ENCODE peak calls at places on chromosomes 4 and X, in four cellular contexts. X is tibial nerve, F is A549, I is suprapubic skin. K is an unnamed sample.

GRCh38 chr4:38281416-38282071 is 321.3 kb downstream of the PTTG2 start:
- DNase-seq in F (no peak), X (no peak), I (no peak), K (no peak)

GRCh38 chrX:8190341-8190830 is 19.3 kb upstream of the VCX2 start:
- DNase-seq in X (no peak), F (no peak), I (no peak), K (no peak)

GRCh38 chr4:140151700-140152014 is 2.3 kb downstream of the MAML3 start:
- DNase-seq in I (peak; percentile 89), X (peak; percentile 76), F (peak; percentile 94), K (no peak)

GRCh38 chr4:23999714-24000113 is 109.9 kb upstream of the PPARGC1A start:
- DNase-seq in F (no peak), I (no peak), X (no peak), K (no peak)

GRCh38 chr4:98601719-98602118 is 56.7 kb downstream of the TSPAN5 start:
- DNase-seq in I (no peak), X (no peak), F (no peak), K (no peak)

GRCh38 chr4:56686537-56687231 is 5.6 kb upstream of the HOPX start:
- DNase-seq in F (no peak), X (no peak), I (no peak), K (no peak)

GRCh38 chrX:30889147-30890125 is at the start of gene TAB3:
- DNase-seq in I (peak; percentile 96), F (peak; percentile 97), X (peak; percentile 90), K (peak; percentile 27)

GRCh38 chr4:69858683-69859082 is 1.3 kb downstream of the SULT1E1 start:
- DNase-seq in X (no peak), I (no peak), F (no peak), K (no peak)

GRCh38 chrX:9992061-9992460 is 24.9 kb downstream of the CLDN34 start:
- DNase-seq in X (no peak), I (no peak), F (no peak), K (no peak)

GRCh38 chr4:75714681-75715080 is 9.7 kb upstream of the USO1 start:
- DNase-seq in I (no peak), X (no peak), F (no peak), K (no peak)

GRCh38 chr4:48804584-48805301 is 24.7 kb upstream of the FRYL start:
- DNase-seq in I (no peak), F (no peak), X (no peak), K (no peak)
- TF ChIP-seq POLR2A in I (no peak), F (no peak), X (no peak), K (no peak)

DNA sequence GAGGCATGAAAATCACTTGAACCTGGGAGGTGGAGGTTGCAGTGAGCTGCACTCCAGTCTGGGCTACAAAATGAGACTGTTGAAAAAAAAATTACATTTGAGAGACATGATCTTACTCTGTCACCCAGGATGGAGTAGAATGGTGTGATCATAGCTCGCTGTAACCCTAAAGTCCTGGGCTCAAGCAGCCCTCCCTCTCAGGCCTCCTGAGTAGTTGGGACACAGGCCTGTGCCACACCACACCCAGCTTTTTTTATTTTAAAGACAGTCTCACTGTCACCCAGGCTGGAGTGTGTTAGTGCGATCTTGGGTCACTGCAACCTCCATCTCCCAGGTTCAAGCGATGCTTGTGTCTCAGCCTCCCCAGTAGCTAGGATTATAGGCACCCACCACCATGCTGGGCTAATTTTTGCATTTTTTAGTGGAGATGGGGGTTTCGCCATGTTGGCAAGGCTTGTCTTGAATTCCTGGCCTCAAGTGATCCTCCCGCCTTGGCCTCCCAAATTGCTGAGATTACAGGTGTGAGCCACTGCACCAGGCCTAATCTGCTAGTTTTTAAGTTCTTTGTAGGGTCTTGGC is 6.1 kb downstream of the RPS3A start:
- DNase-seq in I (no peak), X (no peak), F (no peak), K (no peak)
- TF ChIP-seq POLR2A in I (no peak), X (no peak), F (no peak), K (peak; percentile 47)

GRCh38 chr4:6180841-6181631 is 19.3 kb downstream of the JAKMIP1 start:
- DNase-seq in X (no peak), F (no peak), I (no peak), K (no peak)
- TF ChIP-seq POLR2A in X (no peak), F (no peak), I (no peak), K (peak; percentile 72)

GRCh38 chrX:74293343-74293946 is 10.5 kb upstream of the ZCCHC13 start:
- DNase-seq in F (peak; percentile 84), X (peak; percentile 55), I (peak; percentile 85), K (peak; percentile 27)
- TF ChIP-seq POLR2A in F (peak; percentile 83), X (no peak), I (no peak), K (no peak)

DNA sequence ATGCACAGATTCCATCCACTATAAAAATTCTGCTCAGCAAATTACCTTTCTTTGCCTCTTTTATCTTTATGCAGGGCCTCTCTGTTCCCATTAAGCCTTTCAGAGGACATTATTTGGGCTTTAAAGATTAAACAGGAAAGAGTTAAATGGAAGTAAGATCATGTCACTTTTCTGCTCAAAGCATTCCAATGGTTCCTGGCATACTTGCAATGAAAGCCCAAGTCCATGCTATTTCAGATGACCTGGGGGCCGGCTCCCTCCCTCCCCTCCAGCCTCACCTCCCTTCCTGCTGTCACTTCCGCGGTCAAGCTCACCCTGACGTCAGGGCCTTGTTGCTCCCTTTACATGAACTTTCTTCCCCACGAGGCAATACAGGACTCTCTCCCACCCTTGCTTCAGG is 125.5 kb downstream of the C4orf51 start:
- DNase-seq in I (no peak), X (no peak), F (peak; percentile 16), K (no peak)
- TF ChIP-seq POLR2A in I (no peak), X (no peak), F (no peak), K (no peak)

DNA sequence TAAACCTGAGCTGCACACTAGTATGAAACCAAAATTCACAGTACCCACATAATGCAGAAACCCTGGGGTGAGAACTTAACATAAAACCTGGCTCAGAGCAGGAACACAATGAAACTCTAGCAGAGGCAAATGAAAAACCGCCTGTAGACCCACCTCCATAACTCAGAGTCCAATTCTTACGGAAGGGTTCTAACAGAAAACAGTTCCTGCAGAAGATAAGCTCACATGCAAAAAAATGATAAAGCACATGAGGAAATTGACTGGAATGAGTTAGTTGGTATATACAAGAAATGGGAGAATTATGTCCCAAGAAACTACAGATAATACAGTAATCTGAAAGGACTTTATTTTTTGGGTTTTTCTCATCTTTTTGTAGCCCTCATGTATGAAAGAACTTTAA is 14.7 kb downstream of the RTL9 start:
- DNase-seq in F (no peak), I (no peak), X (no peak), K (no peak)
- TF ChIP-seq POLR2A in F (no peak), I (no peak), X (no peak), K (no peak)

GRCh38 chrX:1853447-1853846 is 238.6 kb downstream of the ASMT start:
- DNase-seq in I (no peak), F (no peak), X (no peak), K (no peak)

GRCh38 chrX:1852082-1852481 is 237.2 kb downstream of the ASMT start:
- DNase-seq in X (no peak), F (no peak), I (no peak), K (no peak)

GRCh38 chrX:1851527-1851926 is 236.7 kb downstream of the ASMT start:
- DNase-seq in X (no peak), F (no peak), I (no peak), K (no peak)

GRCh38 chrX:1853916-1854315 is 239.1 kb downstream of the ASMT start:
- DNase-seq in I (no peak), X (no peak), F (no peak), K (no peak)
- TF ChIP-seq POLR2A in I (no peak), X (no peak), F (no peak), K (no peak)

GRCh38 chrX:133417364-133417763 is 2.1 kb upstream of the GPC4 start:
- DNase-seq in I (no peak), F (no peak), X (no peak), K (no peak)

GRCh38 chrX:133414399-133415275 is 652 bp downstream of the GPC4 start:
- DNase-seq in X (no peak), I (no peak), F (peak; percentile 7), K (no peak)

GRCh38 chrX:133413218-133413925 is 1.9 kb downstream of the GPC4 start:
- DNase-seq in I (no peak), X (no peak), F (no peak), K (no peak)

GRCh38 chrX:133412665-133413064 is 2.6 kb downstream of the GPC4 start:
- DNase-seq in F (no peak), X (no peak), I (no peak), K (no peak)

GRCh38 chrX:133415276-133416105 is at the start of gene GPC4:
- DNase-seq in I (peak; percentile 70), F (peak; percentile 15), X (peak; percentile 10), K (no peak)
- TF ChIP-seq POLR2A in I (no peak), F (no peak), X (no peak), K (no peak)

GRCh38 chrX:130094712-130095111 is 15.6 kb downstream of the ELF4 start:
- DNase-seq in F (no peak), X (no peak), I (no peak), K (no peak)

GRCh38 chrX:130095249-130095648 is 15.0 kb downstream of the ELF4 start:
- DNase-seq in I (no peak), F (no peak), X (no peak), K (no peak)

GRCh38 chrX:130086414-130087207 is 23.7 kb downstream of the ELF4 start:
- DNase-seq in I (no peak), F (no peak), X (no peak), K (no peak)

GRCh38 chrX:130093271-130093670 is 17.0 kb downstream of the ELF4 start:
- DNase-seq in X (no peak), I (no peak), F (no peak), K (no peak)

DNA sequence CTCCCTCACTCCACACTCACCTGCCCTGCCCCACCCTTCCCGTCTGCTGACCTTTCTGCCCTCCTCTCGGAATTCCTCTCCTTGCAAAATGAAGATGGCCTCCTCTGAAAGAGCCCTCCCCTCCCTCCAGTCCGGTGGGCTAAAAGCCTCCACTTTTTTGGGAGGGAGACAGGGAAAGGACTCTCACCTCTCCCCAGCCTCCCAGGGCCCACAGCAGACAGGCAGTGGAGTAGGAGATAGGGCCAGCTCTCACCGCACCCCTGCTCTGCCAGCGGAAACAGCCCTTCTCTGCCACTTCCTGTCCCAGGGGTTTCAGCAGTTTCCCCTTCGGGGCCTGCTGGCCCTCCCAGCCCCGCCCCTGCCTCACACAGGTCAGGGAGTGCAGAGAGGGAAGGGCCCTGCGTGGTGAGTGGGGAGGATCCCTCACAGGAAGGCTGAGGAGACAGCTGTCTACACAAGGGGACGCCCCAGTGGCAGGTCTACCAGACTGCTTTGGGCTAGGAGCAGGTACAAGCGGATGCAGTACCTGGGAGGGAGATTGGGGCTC is 18.2 kb downstream of the ELF4 start:
- DNase-seq in X (no peak), I (no peak), F (no peak), K (peak; percentile 90)
- TF ChIP-seq POLR2A in X (no peak), I (no peak), F (no peak), K (peak; percentile 80)